ENCODE peak calls at places on chromosomes 1 and 21, in ten cellular contexts. One of them, this sample, is unnamed.

GRCh38 chr1:234585333-234586055 is 24.5 kb downstream of the IRF2BP2 start:
- DNase-seq in neural progenitor cell: no peak
- DNase-seq in OCI-LY7: no peak
- DNase-seq in psoas muscle: peak; percentile 69
- DNase-seq in BJ: no peak
- DNase-seq in ovary: no peak
- DNase-seq in ascending aorta: peak; percentile 90
- DNase-seq in left lung: no peak
- DNase-seq in PC-3: no peak
- DNase-seq in brain microvascular endothelial cell: peak; percentile 61
- DNase-seq in this sample: no peak

GRCh38 chr1:90189889-90190288 is 195.0 kb downstream of the ZNF326 start:
- DNase-seq in neural progenitor cell: no peak
- DNase-seq in OCI-LY7: no peak
- DNase-seq in psoas muscle: no peak
- DNase-seq in BJ: no peak
- DNase-seq in ovary: no peak
- DNase-seq in ascending aorta: no peak
- DNase-seq in left lung: no peak
- DNase-seq in PC-3: no peak
- DNase-seq in brain microvascular endothelial cell: no peak
- DNase-seq in this sample: no peak

GRCh38 chr1:34710811-34711210 is 44.0 kb upstream of the GJB5 start:
- DNase-seq in neural progenitor cell: no peak
- DNase-seq in OCI-LY7: no peak
- DNase-seq in psoas muscle: no peak
- DNase-seq in BJ: no peak
- DNase-seq in ovary: no peak
- DNase-seq in ascending aorta: no peak
- DNase-seq in left lung: no peak
- DNase-seq in PC-3: no peak
- DNase-seq in brain microvascular endothelial cell: no peak
- DNase-seq in this sample: no peak

GRCh38 chr1:236021424-236022135 is 43.3 kb downstream of the NID1 start:
- DNase-seq in neural progenitor cell: no peak
- DNase-seq in OCI-LY7: no peak
- DNase-seq in psoas muscle: no peak
- DNase-seq in BJ: peak; percentile 62
- DNase-seq in ovary: no peak
- DNase-seq in ascending aorta: peak; percentile 12
- DNase-seq in left lung: no peak
- DNase-seq in PC-3: no peak
- DNase-seq in brain microvascular endothelial cell: no peak
- DNase-seq in this sample: no peak

GRCh38 chr21:45078877-45079281 is 4.5 kb downstream of the ADARB1 start:
- DNase-seq in neural progenitor cell: no peak
- DNase-seq in OCI-LY7: no peak
- DNase-seq in psoas muscle: no peak
- DNase-seq in BJ: no peak
- DNase-seq in ovary: no peak
- DNase-seq in ascending aorta: peak; percentile 73
- DNase-seq in left lung: no peak
- DNase-seq in PC-3: no peak
- DNase-seq in brain microvascular endothelial cell: peak; percentile 70
- DNase-seq in this sample: peak; percentile 65

GRCh38 chr1:160956966-160957365 is 2.4 kb upstream of the ITLN2 start:
- DNase-seq in neural progenitor cell: peak; percentile 6
- DNase-seq in OCI-LY7: no peak
- DNase-seq in psoas muscle: no peak
- DNase-seq in BJ: no peak
- DNase-seq in ovary: no peak
- DNase-seq in ascending aorta: no peak
- DNase-seq in left lung: no peak
- DNase-seq in PC-3: no peak
- DNase-seq in brain microvascular endothelial cell: no peak
- DNase-seq in this sample: no peak

GRCh38 chr1:221576268-221576667 is 165.6 kb downstream of the DUSP10 start:
- DNase-seq in neural progenitor cell: no peak
- DNase-seq in OCI-LY7: peak; percentile 3
- DNase-seq in psoas muscle: no peak
- DNase-seq in BJ: peak; percentile 33
- DNase-seq in ovary: no peak
- DNase-seq in ascending aorta: no peak
- DNase-seq in left lung: no peak
- DNase-seq in PC-3: peak; percentile 84
- DNase-seq in brain microvascular endothelial cell: peak; percentile 72
- DNase-seq in this sample: no peak

GRCh38 chr1:9233241-9233941 is 1.2 kb upstream of the H6PD start:
- DNase-seq in neural progenitor cell: no peak
- DNase-seq in OCI-LY7: no peak
- DNase-seq in psoas muscle: peak; percentile 96
- DNase-seq in BJ: no peak
- DNase-seq in ovary: peak; percentile 75
- DNase-seq in ascending aorta: peak; percentile 97
- DNase-seq in left lung: peak; percentile 90
- DNase-seq in PC-3: no peak
- DNase-seq in brain microvascular endothelial cell: peak; percentile 29
- DNase-seq in this sample: no peak

GRCh38 chr1:9689011-9689706 is 37.6 kb downstream of the PIK3CD start:
- DNase-seq in neural progenitor cell: peak; percentile 96
- DNase-seq in OCI-LY7: peak; percentile 85
- DNase-seq in psoas muscle: peak; percentile 87
- DNase-seq in BJ: no peak
- DNase-seq in ovary: peak; percentile 88
- DNase-seq in ascending aorta: peak; percentile 89
- DNase-seq in left lung: peak; percentile 97
- DNase-seq in PC-3: peak; percentile 63
- DNase-seq in brain microvascular endothelial cell: peak; percentile 51
- DNase-seq in this sample: peak; percentile 82

GRCh38 chr1:227058321-227058751 is 118.2 kb downstream of the COQ8A start:
- DNase-seq in neural progenitor cell: no peak
- DNase-seq in OCI-LY7: no peak
- DNase-seq in psoas muscle: no peak
- DNase-seq in BJ: no peak
- DNase-seq in ovary: no peak
- DNase-seq in ascending aorta: no peak
- DNase-seq in left lung: no peak
- DNase-seq in PC-3: peak; percentile 58
- DNase-seq in brain microvascular endothelial cell: peak; percentile 77
- DNase-seq in this sample: no peak

GRCh38 chr21:26469789-26470188 is 103.3 kb downstream of the CYYR1 start:
- DNase-seq in neural progenitor cell: no peak
- DNase-seq in OCI-LY7: no peak
- DNase-seq in psoas muscle: no peak
- DNase-seq in BJ: peak; percentile 67
- DNase-seq in ovary: no peak
- DNase-seq in ascending aorta: peak; percentile 66
- DNase-seq in left lung: no peak
- DNase-seq in PC-3: peak; percentile 71
- DNase-seq in brain microvascular endothelial cell: peak; percentile 43
- DNase-seq in this sample: no peak

GRCh38 chr21:30468912-30469812 is 11.0 kb downstream of the KRTAP19-1 start:
- DNase-seq in neural progenitor cell: no peak
- DNase-seq in OCI-LY7: no peak
- DNase-seq in psoas muscle: no peak
- DNase-seq in BJ: no peak
- DNase-seq in ovary: no peak
- DNase-seq in ascending aorta: no peak
- DNase-seq in left lung: no peak
- DNase-seq in PC-3: no peak
- DNase-seq in brain microvascular endothelial cell: no peak
- DNase-seq in this sample: no peak

GRCh38 chr1:98732985-98733781 is 71.7 kb downstream of the SNX7 start:
- DNase-seq in neural progenitor cell: no peak
- DNase-seq in OCI-LY7: no peak
- DNase-seq in psoas muscle: no peak
- DNase-seq in BJ: no peak
- DNase-seq in ovary: no peak
- DNase-seq in ascending aorta: no peak
- DNase-seq in left lung: no peak
- DNase-seq in PC-3: no peak
- DNase-seq in brain microvascular endothelial cell: no peak
- DNase-seq in this sample: no peak

GRCh38 chr1:155931332-155932038 is 2.7 kb downstream of the KHDC4 start:
- DNase-seq in neural progenitor cell: no peak
- DNase-seq in OCI-LY7: no peak
- DNase-seq in psoas muscle: no peak
- DNase-seq in BJ: no peak
- DNase-seq in ovary: no peak
- DNase-seq in ascending aorta: no peak
- DNase-seq in left lung: no peak
- DNase-seq in PC-3: peak; percentile 64
- DNase-seq in brain microvascular endothelial cell: no peak
- DNase-seq in this sample: no peak

GRCh38 chr1:33332357-33332789 is 11.5 kb upstream of the A3GALT2 start:
- DNase-seq in neural progenitor cell: no peak
- DNase-seq in OCI-LY7: no peak
- DNase-seq in psoas muscle: peak; percentile 70
- DNase-seq in BJ: no peak
- DNase-seq in ovary: no peak
- DNase-seq in ascending aorta: peak; percentile 66
- DNase-seq in left lung: no peak
- DNase-seq in PC-3: no peak
- DNase-seq in brain microvascular endothelial cell: no peak
- DNase-seq in this sample: no peak

GRCh38 chr1:33332881-33333280 is 12.0 kb upstream of the A3GALT2 start:
- DNase-seq in neural progenitor cell: no peak
- DNase-seq in OCI-LY7: no peak
- DNase-seq in psoas muscle: peak; percentile 78
- DNase-seq in BJ: no peak
- DNase-seq in ovary: no peak
- DNase-seq in ascending aorta: peak; percentile 55
- DNase-seq in left lung: no peak
- DNase-seq in PC-3: no peak
- DNase-seq in brain microvascular endothelial cell: no peak
- DNase-seq in this sample: no peak

GRCh38 chr1:33331444-33332356 is 10.8 kb upstream of the A3GALT2 start:
- DNase-seq in neural progenitor cell: no peak
- DNase-seq in OCI-LY7: no peak
- DNase-seq in psoas muscle: peak; percentile 46
- DNase-seq in BJ: no peak
- DNase-seq in ovary: peak; percentile 14
- DNase-seq in ascending aorta: no peak
- DNase-seq in left lung: no peak
- DNase-seq in PC-3: no peak
- DNase-seq in brain microvascular endothelial cell: no peak
- DNase-seq in this sample: no peak

GRCh38 chr1:33335020-33335419 is 14.1 kb upstream of the A3GALT2 start:
- DNase-seq in neural progenitor cell: no peak
- DNase-seq in OCI-LY7: no peak
- DNase-seq in psoas muscle: no peak
- DNase-seq in BJ: no peak
- DNase-seq in ovary: no peak
- DNase-seq in ascending aorta: peak; percentile 61
- DNase-seq in left lung: no peak
- DNase-seq in PC-3: no peak
- DNase-seq in brain microvascular endothelial cell: no peak
- DNase-seq in this sample: no peak

GRCh38 chr1:33334081-33334552 is 13.2 kb upstream of the A3GALT2 start:
- DNase-seq in neural progenitor cell: peak; percentile 34
- DNase-seq in OCI-LY7: no peak
- DNase-seq in psoas muscle: peak; percentile 86
- DNase-seq in BJ: no peak
- DNase-seq in ovary: no peak
- DNase-seq in ascending aorta: peak; percentile 90
- DNase-seq in left lung: no peak
- DNase-seq in PC-3: no peak
- DNase-seq in brain microvascular endothelial cell: no peak
- DNase-seq in this sample: no peak
- H3K36me3 ChIP-seq in neural progenitor cell: no peaks in the 10 kb centered on the region
- H3K36me3 ChIP-seq in OCI-LY7: peaks cover 37% of the 10 kb centered on the region
- H3K36me3 ChIP-seq in psoas muscle: peaks cover 13% of the 10 kb centered on the region
- H3K36me3 ChIP-seq in BJ: peaks cover 40% of the 10 kb centered on the region
- H3K36me3 ChIP-seq in ovary: no peaks in the 10 kb centered on the region
- H3K36me3 ChIP-seq in ascending aorta: peaks cover 42% of the 10 kb centered on the region
- H3K36me3 ChIP-seq in left lung: peaks cover 57% of the 10 kb centered on the region
- H3K36me3 ChIP-seq in PC-3: peaks cover 65% of the 10 kb centered on the region
- H3K36me3 ChIP-seq in brain microvascular endothelial cell: peaks cover 62% of the 10 kb centered on the region
- H3K36me3 ChIP-seq in this sample: peaks cover 21% of the 10 kb centered on the region

GRCh38 chr1:219038398-219038797 is 135.3 kb upstream of the LYPLAL1 start:
- DNase-seq in neural progenitor cell: no peak
- DNase-seq in OCI-LY7: no peak
- DNase-seq in psoas muscle: no peak
- DNase-seq in BJ: no peak
- DNase-seq in ovary: no peak
- DNase-seq in ascending aorta: no peak
- DNase-seq in left lung: no peak
- DNase-seq in PC-3: no peak
- DNase-seq in brain microvascular endothelial cell: no peak
- DNase-seq in this sample: no peak
- H3K36me3 ChIP-seq in neural progenitor cell: no peaks in the 10 kb centered on the region
- H3K36me3 ChIP-seq in OCI-LY7: no peaks in the 10 kb centered on the region
- H3K36me3 ChIP-seq in psoas muscle: no peaks in the 10 kb centered on the region
- H3K36me3 ChIP-seq in BJ: no peaks in the 10 kb centered on the region
- H3K36me3 ChIP-seq in ovary: no peaks in the 10 kb centered on the region
- H3K36me3 ChIP-seq in ascending aorta: no peaks in the 10 kb centered on the region
- H3K36me3 ChIP-seq in left lung: no peaks in the 10 kb centered on the region
- H3K36me3 ChIP-seq in PC-3: no peaks in the 10 kb centered on the region
- H3K36me3 ChIP-seq in brain microvascular endothelial cell: no peaks in the 10 kb centered on the region
- H3K36me3 ChIP-seq in this sample: no peaks in the 10 kb centered on the region

DNA sequence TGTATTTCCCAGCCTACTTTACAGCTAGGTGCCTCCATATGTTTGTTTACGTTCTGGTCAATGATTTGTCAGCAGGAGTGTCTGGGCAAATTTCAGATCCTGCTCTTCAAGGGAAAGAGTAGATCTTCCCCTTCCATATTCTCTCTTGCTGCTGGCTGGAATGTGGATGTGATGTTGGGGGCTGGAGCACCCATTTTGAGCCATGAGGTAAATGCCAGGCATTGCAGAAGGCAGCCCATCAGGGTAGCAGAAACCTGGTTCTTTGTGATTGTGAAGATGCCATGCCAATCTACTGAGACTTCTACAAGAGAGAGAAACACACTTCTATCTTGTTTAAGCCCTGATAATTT is 25.1 kb downstream of the RUNX1 start:
- DNase-seq in neural progenitor cell: no peak
- DNase-seq in OCI-LY7: no peak
- DNase-seq in psoas muscle: no peak
- DNase-seq in BJ: no peak
- DNase-seq in ovary: no peak
- DNase-seq in ascending aorta: no peak
- DNase-seq in left lung: no peak
- DNase-seq in PC-3: no peak
- DNase-seq in brain microvascular endothelial cell: no peak
- DNase-seq in this sample: no peak
- H3K36me3 ChIP-seq in neural progenitor cell: no peaks in the 10 kb centered on the region
- H3K36me3 ChIP-seq in OCI-LY7: peaks cover 41% of the 10 kb centered on the region
- H3K36me3 ChIP-seq in psoas muscle: no peaks in the 10 kb centered on the region
- H3K36me3 ChIP-seq in BJ: no peaks in the 10 kb centered on the region
- H3K36me3 ChIP-seq in ovary: no peaks in the 10 kb centered on the region
- H3K36me3 ChIP-seq in ascending aorta: no peaks in the 10 kb centered on the region
- H3K36me3 ChIP-seq in left lung: no peaks in the 10 kb centered on the region
- H3K36me3 ChIP-seq in PC-3: peaks cover 14% of the 10 kb centered on the region
- H3K36me3 ChIP-seq in brain microvascular endothelial cell: no peaks in the 10 kb centered on the region
- H3K36me3 ChIP-seq in this sample: no peaks in the 10 kb centered on the region

DNA sequence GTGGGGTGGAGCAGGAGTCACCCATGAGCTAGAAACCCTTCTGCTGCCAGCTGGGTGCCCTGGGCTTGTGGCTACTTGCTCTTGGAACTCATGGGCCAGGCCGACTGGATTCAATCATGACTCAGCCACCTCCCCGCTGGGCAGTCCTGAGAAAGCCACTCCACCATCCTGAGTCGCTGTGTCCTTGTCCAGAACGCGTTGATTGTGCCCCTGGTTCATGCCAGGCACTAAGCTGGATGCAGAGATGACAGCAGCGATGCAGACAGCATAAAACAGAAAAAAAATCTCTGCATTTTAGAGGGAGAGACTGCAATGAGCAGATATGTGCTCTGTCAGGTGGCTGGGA is 10.6 kb downstream of the PADI1 start:
- DNase-seq in neural progenitor cell: no peak
- DNase-seq in OCI-LY7: no peak
- DNase-seq in psoas muscle: no peak
- DNase-seq in BJ: no peak
- DNase-seq in ovary: no peak
- DNase-seq in ascending aorta: no peak
- DNase-seq in left lung: no peak
- DNase-seq in PC-3: peak; percentile 36
- DNase-seq in brain microvascular endothelial cell: peak; percentile 29
- DNase-seq in this sample: no peak
- H3K36me3 ChIP-seq in neural progenitor cell: no peaks in the 10 kb centered on the region
- H3K36me3 ChIP-seq in OCI-LY7: no peaks in the 10 kb centered on the region
- H3K36me3 ChIP-seq in psoas muscle: no peaks in the 10 kb centered on the region
- H3K36me3 ChIP-seq in BJ: no peaks in the 10 kb centered on the region
- H3K36me3 ChIP-seq in ovary: no peaks in the 10 kb centered on the region
- H3K36me3 ChIP-seq in ascending aorta: no peaks in the 10 kb centered on the region
- H3K36me3 ChIP-seq in left lung: no peaks in the 10 kb centered on the region
- H3K36me3 ChIP-seq in PC-3: no peaks in the 10 kb centered on the region
- H3K36me3 ChIP-seq in brain microvascular endothelial cell: no peaks in the 10 kb centered on the region
- H3K36me3 ChIP-seq in this sample: no peaks in the 10 kb centered on the region